ENCODE peak calls at places on chromosomes 16 and 17, in six cellular contexts. One of them, this sample, is unnamed.

GRCh38 chr17:82205720-82206508 is 6.7 kb downstream of the CCDC57 start:
- DNase-seq in HL-60: peak
- DNase-seq in stimulated activated CD8-positive, alpha-beta memory T cell treated with anti-CD3 and anti-CD28 coated beads, Interleukin-12 subunit alpha, Interleukin-12 subunit beta, amount 100 ng/mL, for 4 hours: peak
- DNase-seq in NCI-H1048: peak
- DNase-seq in AG04450: peak
- DNase-seq in C1 segment of cervical spinal cord: peak
- DNase-seq in this sample: peak

GRCh38 chr17:34370376-34370996 is 7.5 kb upstream of the CCL1 start:
- DNase-seq in HL-60: no peak
- DNase-seq in stimulated activated CD8-positive, alpha-beta memory T cell treated with anti-CD3 and anti-CD28 coated beads, Interleukin-12 subunit alpha, Interleukin-12 subunit beta, amount 100 ng/mL, for 4 hours: no peak
- DNase-seq in NCI-H1048: no peak
- DNase-seq in AG04450: no peak
- DNase-seq in C1 segment of cervical spinal cord: no peak
- DNase-seq in this sample: no peak

GRCh38 chr16:49750341-49751011 is 105.4 kb downstream of the ZNF423 start:
- DNase-seq in HL-60: no peak
- DNase-seq in stimulated activated CD8-positive, alpha-beta memory T cell treated with anti-CD3 and anti-CD28 coated beads, Interleukin-12 subunit alpha, Interleukin-12 subunit beta, amount 100 ng/mL, for 4 hours: no peak
- DNase-seq in NCI-H1048: no peak
- DNase-seq in AG04450: no peak
- DNase-seq in C1 segment of cervical spinal cord: no peak
- DNase-seq in this sample: peak

GRCh38 chr16:85416267-85417109 is 196.6 kb upstream of the GSE1 start:
- DNase-seq in HL-60: peak
- DNase-seq in stimulated activated CD8-positive, alpha-beta memory T cell treated with anti-CD3 and anti-CD28 coated beads, Interleukin-12 subunit alpha, Interleukin-12 subunit beta, amount 100 ng/mL, for 4 hours: peak
- DNase-seq in NCI-H1048: peak
- DNase-seq in AG04450: no peak
- DNase-seq in C1 segment of cervical spinal cord: peak
- DNase-seq in this sample: peak

GRCh38 chr17:1629647-1630310 is 1.1 kb upstream of the SLC43A2 start:
- DNase-seq in HL-60: peak
- DNase-seq in stimulated activated CD8-positive, alpha-beta memory T cell treated with anti-CD3 and anti-CD28 coated beads, Interleukin-12 subunit alpha, Interleukin-12 subunit beta, amount 100 ng/mL, for 4 hours: peak
- DNase-seq in NCI-H1048: no peak
- DNase-seq in AG04450: no peak
- DNase-seq in C1 segment of cervical spinal cord: peak
- DNase-seq in this sample: peak

GRCh38 chr16:10168258-10168657 is 14.0 kb downstream of the GRIN2A start:
- DNase-seq in HL-60: no peak
- DNase-seq in stimulated activated CD8-positive, alpha-beta memory T cell treated with anti-CD3 and anti-CD28 coated beads, Interleukin-12 subunit alpha, Interleukin-12 subunit beta, amount 100 ng/mL, for 4 hours: no peak
- DNase-seq in NCI-H1048: no peak
- DNase-seq in AG04450: no peak
- DNase-seq in C1 segment of cervical spinal cord: no peak
- DNase-seq in this sample: peak

GRCh38 chr17:74738051-74738996 is 1.3 kb downstream of the RAB37 start:
- DNase-seq in HL-60: peak
- DNase-seq in stimulated activated CD8-positive, alpha-beta memory T cell treated with anti-CD3 and anti-CD28 coated beads, Interleukin-12 subunit alpha, Interleukin-12 subunit beta, amount 100 ng/mL, for 4 hours: peak
- DNase-seq in NCI-H1048: no peak
- DNase-seq in AG04450: no peak
- DNase-seq in C1 segment of cervical spinal cord: no peak
- DNase-seq in this sample: no peak

GRCh38 chr17:5467416-5467815 is 1.4 kb downstream of the DHX33 start:
- DNase-seq in HL-60: no peak
- DNase-seq in stimulated activated CD8-positive, alpha-beta memory T cell treated with anti-CD3 and anti-CD28 coated beads, Interleukin-12 subunit alpha, Interleukin-12 subunit beta, amount 100 ng/mL, for 4 hours: no peak
- DNase-seq in NCI-H1048: no peak
- DNase-seq in AG04450: no peak
- DNase-seq in C1 segment of cervical spinal cord: no peak
- DNase-seq in this sample: peak

GRCh38 chr17:29042679-29043538 is at the start of gene PIPOX:
- DNase-seq in HL-60: no peak
- DNase-seq in stimulated activated CD8-positive, alpha-beta memory T cell treated with anti-CD3 and anti-CD28 coated beads, Interleukin-12 subunit alpha, Interleukin-12 subunit beta, amount 100 ng/mL, for 4 hours: no peak
- DNase-seq in NCI-H1048: no peak
- DNase-seq in AG04450: no peak
- DNase-seq in C1 segment of cervical spinal cord: peak
- DNase-seq in this sample: no peak

GRCh38 chr17:16888413-16889087 is 83.4 kb downstream of the TNFRSF13B start:
- DNase-seq in HL-60: no peak
- DNase-seq in stimulated activated CD8-positive, alpha-beta memory T cell treated with anti-CD3 and anti-CD28 coated beads, Interleukin-12 subunit alpha, Interleukin-12 subunit beta, amount 100 ng/mL, for 4 hours: no peak
- DNase-seq in NCI-H1048: no peak
- DNase-seq in AG04450: no peak
- DNase-seq in C1 segment of cervical spinal cord: no peak
- DNase-seq in this sample: peak

This sample was measured in GM23248.